ENCODE peak calls at places on chromosomes 1 and 21, in six cellular contexts. D is HCT116, Q is heart right ventricle, P is Peyer's patch, O is WTC11, U is cardiac fibroblast. I is an unnamed sample.

GRCh38 chr1:106554294-106554693 is 502.2 kb upstream of the PRMT6 start:
- DNase-seq in D (no peak), Q (no peak), P (no peak), O (no peak), U (no peak), I (no peak)

GRCh38 chr21:45119812-45120211 is 45.4 kb downstream of the ADARB1 start:
- DNase-seq in D (no peak), Q (no peak), P (no peak), O (no peak), U (no peak), I (no peak)

GRCh38 chr1:66652556-66652955 is 99.7 kb upstream of the DYNLT5 start:
- DNase-seq in D (no peak), Q (no peak), P (no peak), O (no peak), U (no peak), I (no peak)

GRCh38 chr1:231702804-231703203 is 76.2 kb downstream of the DISC1 start:
- DNase-seq in D (no peak), Q (no peak), P (no peak), O (no peak), U (peak), I (no peak)

GRCh38 chr1:40073062-40073461 is 24.0 kb downstream of the PPT1 start:
- DNase-seq in D (no peak), Q (no peak), P (no peak), O (no peak), U (no peak), I (no peak)

GRCh38 chr21:37700641-37701202 is 215.5 kb downstream of the KCNJ6 start:
- DNase-seq in D (peak), Q (peak), P (no peak), O (peak), U (peak), I (peak)

GRCh38 chr1:212228591-212229119 is 56.6 kb upstream of the PPP2R5A start:
- DNase-seq in D (no peak), Q (no peak), P (no peak), O (no peak), U (no peak), I (peak)

GRCh38 chr1:32775640-32776337 is 41.4 kb downstream of the YARS1 start:
- DNase-seq in D (no peak), Q (no peak), P (no peak), O (no peak), U (no peak), I (no peak)

GRCh38 chr1:213366141-213366831 is 315.2 kb downstream of the RPS6KC1 start:
- DNase-seq in D (no peak), Q (no peak), P (no peak), O (no peak), U (no peak), I (no peak)

DNA sequence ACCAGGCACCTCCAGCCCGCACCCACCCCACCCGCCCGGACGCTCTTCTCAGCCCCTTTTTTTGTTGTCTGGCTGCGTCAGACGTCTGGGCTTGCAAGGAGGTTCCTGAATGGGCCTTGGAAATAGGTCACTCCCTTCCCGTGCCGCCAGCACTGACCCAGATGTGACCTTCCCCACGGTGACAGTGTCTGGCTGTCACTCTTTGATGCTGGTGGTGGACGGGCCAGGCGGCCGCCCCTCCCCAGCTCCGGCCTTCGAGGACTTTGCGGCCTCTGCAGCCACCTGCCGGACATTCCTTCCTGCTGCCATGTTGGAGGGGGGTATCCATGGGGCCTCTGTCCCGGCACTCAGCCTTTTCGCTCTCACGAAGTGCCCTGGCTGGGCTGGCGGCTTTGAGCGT is 30.2 kb downstream of the SPSB1 start:
- DNase-seq in D (no peak), Q (peak), P (no peak), O (no peak), U (no peak), I (no peak)
- TF ChIP-seq CTCF in D (no peak), Q (no peak), P (no peak), O (no peak), U (no peak), I (no peak)

DNA sequence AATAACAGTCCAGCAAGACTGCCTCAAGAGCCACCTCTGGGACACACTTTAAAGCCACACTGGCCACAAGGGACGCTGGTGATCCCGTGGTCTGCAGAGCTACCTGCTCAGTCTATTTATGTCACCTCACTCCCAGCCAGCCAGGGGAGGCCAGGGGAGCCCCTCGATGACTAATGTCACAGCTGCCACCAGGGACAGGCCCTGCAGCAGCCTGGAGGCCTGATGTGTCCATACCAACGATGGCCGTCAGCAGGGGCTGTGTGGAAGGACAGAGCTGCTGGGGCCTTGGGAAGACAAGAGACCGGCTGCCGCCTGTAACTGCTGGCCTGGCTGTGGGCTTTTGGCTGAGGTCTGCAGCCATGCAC is 71.0 kb downstream of the SIK1 start:
- DNase-seq in D (no peak), Q (no peak), P (peak), O (no peak), U (no peak), I (peak)
- TF ChIP-seq CTCF in D (peak), Q (no peak), P (no peak), O (no peak), U (no peak), I (no peak)

GRCh38 chr1:98406346-98407088 is 255.0 kb upstream of the SNX7 start:
- DNase-seq in D (no peak), Q (no peak), P (no peak), O (no peak), U (no peak), I (no peak)
- TF ChIP-seq CTCF in D (no peak), Q (no peak), P (no peak), O (no peak), U (no peak), I (no peak)

GRCh38 chr1:97243973-97244560 is 522.5 kb downstream of the PTBP2 start:
- DNase-seq in D (peak), Q (no peak), P (no peak), O (no peak), U (peak), I (no peak)
- TF ChIP-seq CTCF in D (peak), Q (peak), P (peak), O (peak), U (peak), I (peak)

GRCh38 chr1:92169606-92170005 is 48.1 kb upstream of the C1orf146 start:
- DNase-seq in D (no peak), Q (no peak), P (no peak), O (no peak), U (no peak), I (no peak)
- TF ChIP-seq CTCF in D (no peak), Q (no peak), P (no peak), O (no peak), U (no peak), I (no peak)

GRCh38 chr1:217370757-217371156 is 260.1 kb downstream of the GPATCH2 start:
- DNase-seq in D (no peak), Q (no peak), P (no peak), O (no peak), U (no peak), I (no peak)

GRCh38 chr1:217369271-217369981 is 261.5 kb downstream of the GPATCH2 start:
- DNase-seq in D (no peak), Q (no peak), P (no peak), O (no peak), U (no peak), I (no peak)

GRCh38 chr1:217373761-217374701 is 256.9 kb downstream of the GPATCH2 start:
- DNase-seq in D (no peak), Q (no peak), P (no peak), O (no peak), U (no peak), I (no peak)

GRCh38 chr1:217369996-217370551 is 260.8 kb downstream of the GPATCH2 start:
- DNase-seq in D (no peak), Q (no peak), P (no peak), O (no peak), U (no peak), I (no peak)

DNA sequence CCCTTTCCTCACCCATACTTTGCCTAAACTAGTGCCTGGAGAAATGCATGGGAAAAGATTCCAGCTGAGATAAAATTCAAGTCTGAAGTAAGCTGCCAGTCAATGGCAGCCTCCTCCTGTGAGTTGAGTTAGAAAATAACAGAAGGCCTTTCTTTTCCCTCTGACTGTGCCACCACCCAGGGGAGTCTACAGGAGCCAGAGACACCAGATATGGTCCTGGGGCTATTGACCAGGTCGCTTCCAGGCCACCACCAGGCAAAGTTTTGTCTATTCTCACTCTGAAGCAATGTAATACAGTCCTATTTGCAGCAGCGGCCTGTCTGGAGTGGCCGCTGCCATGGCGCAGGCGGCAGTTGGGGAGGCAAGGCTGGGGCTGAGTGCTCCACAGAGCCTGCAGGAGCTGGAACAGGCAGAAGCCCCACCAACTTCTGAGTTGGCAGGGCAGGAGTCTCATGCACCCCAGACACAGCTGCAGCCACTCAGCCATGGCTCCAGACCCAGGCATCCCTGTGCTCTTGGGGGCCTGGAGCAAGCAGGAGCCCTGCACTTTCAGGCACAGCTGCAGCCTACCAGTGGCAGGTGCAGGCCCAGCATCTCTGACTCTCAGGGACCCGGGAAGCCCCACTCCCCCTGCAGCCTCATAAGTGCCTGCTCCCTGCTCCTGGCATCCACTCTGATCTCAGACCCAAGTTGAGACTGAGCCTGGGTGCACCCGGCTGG is 258.5 kb downstream of the GPATCH2 start:
- DNase-seq in D (no peak), Q (no peak), P (no peak), O (no peak), U (no peak), I (no peak)
- TF ChIP-seq CTCF in D (no peak), Q (no peak), P (no peak), O (no peak), U (no peak), I (no peak)

GRCh38 chr1:87167855-87168630 is 160.6 kb upstream of the LMO4 start:
- DNase-seq in D (no peak), Q (no peak), P (no peak), O (no peak), U (no peak), I (no peak)
- TF ChIP-seq CTCF in D (no peak), Q (no peak), P (no peak), O (no peak), U (no peak), I (peak)

GRCh38 chr1:210447456-210448057 is 118.9 kb downstream of the HHAT start:
- DNase-seq in D (no peak), Q (no peak), P (no peak), O (no peak), U (no peak), I (no peak)
- TF ChIP-seq CTCF in D (no peak), Q (no peak), P (no peak), O (no peak), U (no peak), I (no peak)

GRCh38 chr1:37100310-37100709 is 66.0 kb upstream of the GRIK3 start:
- DNase-seq in D (no peak), Q (no peak), P (no peak), O (no peak), U (no peak), I (no peak)

GRCh38 chr1:37094302-37094701 is 60.0 kb upstream of the GRIK3 start:
- DNase-seq in D (no peak), Q (no peak), P (no peak), O (no peak), U (no peak), I (no peak)

GRCh38 chr1:37092937-37093336 is 58.6 kb upstream of the GRIK3 start:
- DNase-seq in D (no peak), Q (no peak), P (no peak), O (no peak), U (no peak), I (no peak)

GRCh38 chr1:37098196-37098595 is 63.9 kb upstream of the GRIK3 start:
- DNase-seq in D (no peak), Q (no peak), P (no peak), O (no peak), U (no peak), I (no peak)

GRCh38 chr1:37096523-37096922 is 62.2 kb upstream of the GRIK3 start:
- DNase-seq in D (peak), Q (no peak), P (no peak), O (peak), U (no peak), I (no peak)
- TF ChIP-seq CTCF in D (peak), Q (no peak), P (no peak), O (peak), U (no peak), I (no peak)

GRCh38 chr1:228488818-228489674 is 1.9 kb downstream of the RNF187 start:
- DNase-seq in D (no peak), Q (no peak), P (no peak), O (no peak), U (no peak), I (no peak)

GRCh38 chr1:228487336-228488106 is at the start of gene RNF187:
- DNase-seq in D (no peak), Q (peak), P (peak), O (no peak), U (peak), I (peak)

GRCh38 chr1:228483789-228484188 is 3.4 kb upstream of the RNF187 start:
- DNase-seq in D (no peak), Q (no peak), P (no peak), O (no peak), U (no peak), I (no peak)

GRCh38 chr1:228488107-228488817 is 1.1 kb downstream of the RNF187 start:
- DNase-seq in D (no peak), Q (no peak), P (no peak), O (no peak), U (no peak), I (no peak)

GRCh38 chr1:228486596-228487335 is 416 bp upstream of the RNF187 start:
- DNase-seq in D (peak), Q (peak), P (peak), O (peak), U (peak), I (peak)
- TF ChIP-seq CTCF in D (no peak), Q (no peak), P (no peak), O (no peak), U (no peak), I (no peak)

I was measured in Calu3.